ENCODE peak calls at places on chromosome 4, in seven cellular contexts. One of them, this sample, is unnamed.

GRCh38 chr4:174764105-174764729 is 64.8 kb downstream of the GLRA3 start:
- DNase-seq in SK-N-SH: peak
- DNase-seq in HCT116: peak
- DNase-seq in GM12878: no peak
- DNase-seq in A549: peak
- DNase-seq in K562: peak
- DNase-seq in GM23338: peak
- DNase-seq in this sample: no peak

GRCh38 chr4:7154351-7154981 is 37.9 kb upstream of the SORCS2 start:
- DNase-seq in GM12878: no peak
- DNase-seq in GM23338: no peak
- DNase-seq in K562: no peak
- DNase-seq in HCT116: no peak
- DNase-seq in SK-N-SH: no peak
- DNase-seq in A549: no peak
- DNase-seq in this sample: no peak

GRCh38 chr4:101265816-101266172 is 81.5 kb downstream of the PPP3CA start:
- DNase-seq in GM12878: no peak
- DNase-seq in HCT116: no peak
- DNase-seq in SK-N-SH: no peak
- DNase-seq in A549: no peak
- DNase-seq in GM23338: no peak
- DNase-seq in K562: no peak
- DNase-seq in this sample: no peak

GRCh38 chr4:18464160-18464559 is 442.6 kb upstream of the LCORL start:
- DNase-seq in HCT116: no peak
- DNase-seq in A549: no peak
- DNase-seq in SK-N-SH: no peak
- DNase-seq in GM23338: no peak
- DNase-seq in K562: no peak
- DNase-seq in GM12878: no peak
- DNase-seq in this sample: no peak

GRCh38 chr4:144501231-144501780 is 144.7 kb upstream of the HHIP start:
- DNase-seq in HCT116: no peak
- DNase-seq in SK-N-SH: no peak
- DNase-seq in A549: no peak
- DNase-seq in GM12878: no peak
- DNase-seq in K562: no peak
- DNase-seq in GM23338: no peak
- DNase-seq in this sample: no peak

GRCh38 chr4:181030961-181031360 is 1212.2 kb upstream of the TENM3 start:
- DNase-seq in K562: no peak
- DNase-seq in GM12878: no peak
- DNase-seq in HCT116: no peak
- DNase-seq in A549: no peak
- DNase-seq in SK-N-SH: no peak
- DNase-seq in GM23338: no peak
- DNase-seq in this sample: no peak

GRCh38 chr4:159390648-159391047 is 287.8 kb downstream of the RAPGEF2 start:
- DNase-seq in A549: no peak
- DNase-seq in SK-N-SH: no peak
- DNase-seq in GM23338: no peak
- DNase-seq in HCT116: peak
- DNase-seq in K562: peak
- DNase-seq in GM12878: no peak
- DNase-seq in this sample: no peak

GRCh38 chr4:20299515-20299914 is 47.8 kb downstream of the SLIT2 start:
- DNase-seq in SK-N-SH: peak
- DNase-seq in HCT116: peak
- DNase-seq in A549: no peak
- DNase-seq in GM23338: peak
- DNase-seq in GM12878: no peak
- DNase-seq in K562: peak
- DNase-seq in this sample: no peak

GRCh38 chr4:69823481-69824186 is 36.3 kb downstream of the SULT1E1 start:
- DNase-seq in HCT116: peak
- DNase-seq in A549: no peak
- DNase-seq in GM23338: peak
- DNase-seq in GM12878: no peak
- DNase-seq in K562: no peak
- DNase-seq in SK-N-SH: peak
- DNase-seq in this sample: no peak

GRCh38 chr4:31557444-31557843 is 837.3 kb downstream of the PCDH7 start:
- DNase-seq in HCT116: no peak
- DNase-seq in K562: peak
- DNase-seq in GM23338: no peak
- DNase-seq in GM12878: no peak
- DNase-seq in A549: no peak
- DNase-seq in SK-N-SH: no peak
- DNase-seq in this sample: no peak

GRCh38 chr4:65747386-65747785 is 77.1 kb upstream of the EPHA5 start:
- DNase-seq in K562: no peak
- DNase-seq in GM12878: no peak
- DNase-seq in HCT116: no peak
- DNase-seq in A549: no peak
- DNase-seq in GM23338: no peak
- DNase-seq in SK-N-SH: no peak
- DNase-seq in this sample: no peak

GRCh38 chr4:175373031-175373430 is 439.0 kb downstream of the GPM6A start:
- DNase-seq in SK-N-SH: no peak
- DNase-seq in A549: no peak
- DNase-seq in GM23338: no peak
- DNase-seq in HCT116: no peak
- DNase-seq in GM12878: no peak
- DNase-seq in K562: no peak
- DNase-seq in this sample: no peak

GRCh38 chr4:147498031-147498700 is 17.3 kb downstream of the EDNRA start:
- DNase-seq in K562: no peak
- DNase-seq in GM12878: no peak
- DNase-seq in SK-N-SH: no peak
- DNase-seq in HCT116: no peak
- DNase-seq in GM23338: no peak
- DNase-seq in A549: no peak
- DNase-seq in this sample: no peak

GRCh38 chr4:165204462-165204830 is 2.9 kb upstream of the KLHL2 start:
- DNase-seq in K562: peak
- DNase-seq in GM23338: no peak
- DNase-seq in GM12878: no peak
- DNase-seq in HCT116: no peak
- DNase-seq in SK-N-SH: no peak
- DNase-seq in A549: no peak
- DNase-seq in this sample: peak

GRCh38 chr4:115834441-115834840 is 721.0 kb upstream of the NDST4 start:
- DNase-seq in GM12878: no peak
- DNase-seq in GM23338: no peak
- DNase-seq in K562: no peak
- DNase-seq in A549: no peak
- DNase-seq in SK-N-SH: no peak
- DNase-seq in HCT116: no peak
- DNase-seq in this sample: no peak

GRCh38 chr4:17511041-17511949 is 595 bp downstream of the QDPR start:
- DNase-seq in HCT116: peak
- DNase-seq in A549: peak
- DNase-seq in GM12878: no peak
- DNase-seq in K562: peak
- DNase-seq in GM23338: peak
- DNase-seq in SK-N-SH: peak
- DNase-seq in this sample: peak

GRCh38 chr4:174023641-174024040 is 259.8 kb downstream of the FBXO8 start:
- DNase-seq in K562: no peak
- DNase-seq in A549: no peak
- DNase-seq in HCT116: no peak
- DNase-seq in GM12878: no peak
- DNase-seq in SK-N-SH: no peak
- DNase-seq in GM23338: no peak
- DNase-seq in this sample: no peak

GRCh38 chr4:7353846-7354610 is 80.7 kb downstream of the PSAPL1 start:
- DNase-seq in A549: no peak
- DNase-seq in K562: no peak
- DNase-seq in GM12878: no peak
- DNase-seq in GM23338: no peak
- DNase-seq in HCT116: no peak
- DNase-seq in SK-N-SH: no peak
- DNase-seq in this sample: no peak

GRCh38 chr4:106032851-106033286 is 137.6 kb downstream of the NPNT start:
- DNase-seq in SK-N-SH: no peak
- DNase-seq in A549: no peak
- DNase-seq in GM23338: no peak
- DNase-seq in K562: no peak
- DNase-seq in GM12878: no peak
- DNase-seq in HCT116: no peak
- DNase-seq in this sample: no peak

GRCh38 chr4:141713185-141713584 is 76.8 kb downstream of the IL15 start:
- DNase-seq in SK-N-SH: no peak
- DNase-seq in HCT116: no peak
- DNase-seq in GM23338: no peak
- DNase-seq in A549: no peak
- DNase-seq in K562: no peak
- DNase-seq in GM12878: no peak
- DNase-seq in this sample: no peak

GRCh38 chr4:141705747-141706377 is 69.5 kb downstream of the IL15 start:
- DNase-seq in GM12878: no peak
- DNase-seq in A549: no peak
- DNase-seq in K562: no peak
- DNase-seq in HCT116: no peak
- DNase-seq in GM23338: no peak
- DNase-seq in SK-N-SH: no peak
- DNase-seq in this sample: no peak

GRCh38 chr4:141713771-141714445 is 77.5 kb downstream of the IL15 start:
- DNase-seq in GM12878: no peak
- DNase-seq in K562: no peak
- DNase-seq in HCT116: peak
- DNase-seq in GM23338: peak
- DNase-seq in SK-N-SH: no peak
- DNase-seq in A549: peak
- DNase-seq in this sample: no peak

GRCh38 chr4:141706445-141706844 is 70.1 kb downstream of the IL15 start:
- DNase-seq in HCT116: no peak
- DNase-seq in GM12878: no peak
- DNase-seq in GM23338: no peak
- DNase-seq in A549: no peak
- DNase-seq in SK-N-SH: no peak
- DNase-seq in K562: no peak
- DNase-seq in this sample: no peak

DNA sequence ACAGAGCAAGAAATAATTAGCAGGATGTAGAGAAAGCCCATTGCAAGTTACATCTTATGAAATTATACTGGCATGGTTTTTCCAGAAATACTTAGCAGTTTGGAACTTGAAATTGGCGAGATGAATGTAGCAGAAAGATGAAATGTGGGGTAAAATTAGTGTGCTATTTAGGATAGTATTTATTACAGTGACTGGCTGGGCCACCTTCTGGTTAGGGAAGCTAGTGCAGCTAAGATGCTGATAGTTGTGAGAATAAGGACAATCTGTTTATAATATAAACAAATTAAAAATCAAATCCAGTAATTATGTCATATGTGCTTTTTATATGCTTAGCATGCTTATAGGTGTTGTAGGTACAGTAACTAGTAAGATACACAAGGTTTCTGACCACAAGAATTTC is 74.8 kb downstream of the IL15 start:
- DNase-seq in SK-N-SH: no peak
- DNase-seq in GM23338: peak
- DNase-seq in K562: peak
- DNase-seq in HCT116: no peak
- DNase-seq in A549: no peak
- DNase-seq in GM12878: no peak
- DNase-seq in this sample: no peak
- H3K4me3 ChIP-seq in SK-N-SH: no peak
- H3K4me3 ChIP-seq in GM23338: no peak
- H3K4me3 ChIP-seq in K562: no peak
- H3K4me3 ChIP-seq in HCT116: no peak
- H3K4me3 ChIP-seq in A549: no peak
- H3K4me3 ChIP-seq in GM12878: no peak
- H3K4me3 ChIP-seq in this sample: no peak

DNA sequence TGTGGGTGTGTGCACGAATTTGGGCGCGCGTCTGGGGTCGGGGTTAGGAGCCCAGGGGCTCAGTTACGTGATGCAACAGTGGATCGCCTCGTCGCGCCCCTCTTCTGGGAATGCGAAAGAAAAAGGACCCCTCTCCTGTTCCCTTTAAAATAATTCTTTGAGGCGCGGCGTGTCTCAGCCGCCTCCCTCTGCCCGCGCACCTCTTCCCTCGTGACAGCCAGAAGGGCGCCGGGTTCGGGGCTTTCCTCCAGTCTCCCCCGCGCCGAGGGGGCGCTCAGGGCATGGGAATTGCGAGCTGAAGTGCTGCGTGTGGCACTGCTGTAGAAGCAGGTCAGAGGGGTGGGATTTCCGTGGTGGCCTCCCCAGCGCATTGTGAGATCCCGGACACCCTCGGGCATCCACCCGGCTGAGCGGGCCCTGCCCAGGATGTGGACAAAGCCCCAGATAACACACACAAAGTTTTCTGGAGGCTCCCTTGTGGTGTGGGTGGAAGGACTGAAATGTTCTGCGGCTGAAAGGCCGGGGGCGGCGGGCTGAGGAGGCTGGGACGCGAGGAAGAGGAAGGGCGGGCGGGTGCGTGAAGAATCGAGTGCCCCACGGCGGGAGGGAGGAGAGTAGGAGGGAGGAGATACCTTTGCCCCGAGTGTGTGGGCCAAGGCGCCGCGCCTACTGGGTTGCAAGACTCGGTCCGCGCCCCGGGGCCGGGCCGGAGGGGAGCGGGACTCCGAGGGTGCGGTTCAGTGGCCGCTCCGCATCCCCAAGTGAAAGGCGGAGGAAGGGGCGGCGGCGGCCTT is 697 bp downstream of the SEPTIN11 start:
- DNase-seq in SK-N-SH: peak
- DNase-seq in HCT116: no peak
- DNase-seq in K562: peak
- DNase-seq in A549: peak
- DNase-seq in GM23338: peak
- DNase-seq in GM12878: no peak
- DNase-seq in this sample: no peak
- TF ChIP-seq REST in SK-N-SH: no peak
- TF ChIP-seq REST in HCT116: no peak
- TF ChIP-seq REST in K562: no peak
- TF ChIP-seq REST in A549: no peak
- TF ChIP-seq REST in GM23338: no peak
- TF ChIP-seq REST in GM12878: no peak
- TF ChIP-seq REST in this sample: no peak

DNA sequence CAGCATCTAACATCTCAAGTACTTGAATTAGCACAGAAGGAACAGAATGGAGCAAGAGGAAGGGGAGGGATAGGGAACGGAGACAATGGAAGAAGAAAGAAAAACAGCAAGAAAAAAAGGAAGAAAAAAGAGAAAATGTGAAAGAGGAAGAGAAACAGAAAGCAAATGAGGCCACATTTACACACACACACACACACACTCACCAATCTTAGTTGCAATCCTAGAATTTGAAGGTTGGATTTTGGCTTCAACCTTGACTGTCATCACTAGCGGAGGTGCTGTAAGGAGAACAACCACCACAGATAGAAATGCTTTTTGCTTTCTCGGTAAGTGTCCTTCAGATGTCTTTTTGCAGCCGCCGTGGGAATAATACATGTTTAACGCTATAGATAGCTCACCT is 327.1 kb upstream of the NWD2 start:
- DNase-seq in GM12878: no peak
- DNase-seq in GM23338: no peak
- DNase-seq in SK-N-SH: no peak
- DNase-seq in K562: no peak
- DNase-seq in HCT116: no peak
- DNase-seq in A549: no peak
- DNase-seq in this sample: no peak
- H3K4me3 ChIP-seq in GM12878: no peak
- H3K4me3 ChIP-seq in GM23338: no peak
- H3K4me3 ChIP-seq in SK-N-SH: no peak
- H3K4me3 ChIP-seq in K562: no peak
- H3K4me3 ChIP-seq in HCT116: no peak
- H3K4me3 ChIP-seq in A549: no peak
- H3K4me3 ChIP-seq in this sample: no peak

GRCh38 chr4:1500231-1500965 is 94.2 kb upstream of the NKX1-1 start:
- DNase-seq in HCT116: no peak
- DNase-seq in GM23338: no peak
- DNase-seq in K562: no peak
- DNase-seq in GM12878: no peak
- DNase-seq in SK-N-SH: peak
- DNase-seq in A549: no peak
- DNase-seq in this sample: no peak
- TF ChIP-seq REST in HCT116: no peak
- TF ChIP-seq REST in GM23338: no peak
- TF ChIP-seq REST in K562: no peak
- TF ChIP-seq REST in GM12878: no peak
- TF ChIP-seq REST in SK-N-SH: no peak
- TF ChIP-seq REST in A549: no peak
- TF ChIP-seq REST in this sample: no peak